ENCODE peak calls at places on chromosomes 5 and 9, in seven cellular contexts. O, P, N, L, C, W and F are unnamed samples.

GRCh38 chr5:163889369-163889768 is 383.9 kb downstream of the MAT2B start:
- DNase-seq in O (no peak), P (no peak), N (no peak), L (no peak), C (peak; percentile 93), W (no peak), F (no peak)

GRCh38 chr9:137715321-137715720 is 96.5 kb downstream of the EHMT1 start:
- DNase-seq in O (no peak), P (no peak), N (no peak), L (no peak), C (no peak), W (peak; percentile 46), F (no peak)

GRCh38 chr9:132946624-132947295 is 2.3 kb upstream of the TSC1 start:
- DNase-seq in O (no peak), P (peak; percentile 68), N (no peak), L (peak; percentile 72), C (peak; percentile 19), W (no peak), F (no peak)

GRCh38 chr5:76337949-76338589 is 65.0 kb upstream of the IQGAP2 start:
- DNase-seq in O (peak; percentile 25), P (peak; percentile 74), N (no peak), L (peak; percentile 55), C (peak; percentile 38), W (peak; percentile 53), F (peak; percentile 25)

GRCh38 chr5:54917323-54917722 is 68.1 kb downstream of the ESM1 start:
- DNase-seq in O (no peak), P (no peak), N (no peak), L (no peak), C (no peak), W (no peak), F (no peak)

GRCh38 chr5:367358-368130 is 46.0 kb downstream of the AHRR start:
- DNase-seq in O (no peak), P (no peak), N (no peak), L (no peak), C (no peak), W (no peak), F (no peak)

GRCh38 chr9:12699529-12699928 is 6.3 kb downstream of the TYRP1 start:
- DNase-seq in O (no peak), P (no peak), N (no peak), L (peak; percentile 8), C (peak; percentile 52), W (no peak), F (no peak)

GRCh38 chr5:153987310-153987709 is 51.4 kb downstream of the FAM114A2 start:
- DNase-seq in O (no peak), P (no peak), N (no peak), L (no peak), C (no peak), W (no peak), F (no peak)

GRCh38 chr5:179130101-179130681 is 70.0 kb downstream of the ZNF354C start:
- DNase-seq in O (no peak), P (no peak), N (no peak), L (no peak), C (no peak), W (no peak), F (no peak)

GRCh38 chr5:181190711-181191525 is 14.1 kb downstream of the TRIM7 start:
- DNase-seq in O (no peak), P (no peak), N (no peak), L (peak; percentile 42), C (peak; percentile 78), W (no peak), F (peak; percentile 68)

GRCh38 chr5:97100486-97100885 is 41.9 kb downstream of the LIX1 start:
- DNase-seq in O (no peak), P (no peak), N (no peak), L (no peak), C (peak; percentile 32), W (no peak), F (no peak)

GRCh38 chr5:56328753-56329560 is 95.8 kb upstream of the ANKRD55 start:
- DNase-seq in O (peak; percentile 36), P (peak; percentile 2), N (no peak), L (peak; percentile 46), C (peak; percentile 50), W (no peak), F (peak; percentile 63)

GRCh38 chr5:57581222-57581621 is 98.6 kb upstream of the ACTBL2 start:
- DNase-seq in O (no peak), P (no peak), N (no peak), L (no peak), C (no peak), W (no peak), F (no peak)

GRCh38 chr5:73796164-73797141 is 170.5 kb downstream of the ARHGEF28 start:
- DNase-seq in O (no peak), P (no peak), N (no peak), L (peak; percentile 70), C (peak; percentile 82), W (no peak), F (peak; percentile 39)

GRCh38 chr9:4228606-4229005 is 71.3 kb downstream of the GLIS3 start:
- DNase-seq in O (no peak), P (no peak), N (no peak), L (peak; percentile 45), C (peak; percentile 71), W (no peak), F (no peak)

GRCh38 chr9:126658964-126659555 is 45.3 kb downstream of the LMX1B start:
- DNase-seq in O (no peak), P (no peak), N (no peak), L (no peak), C (no peak), W (no peak), F (no peak)

GRCh38 chr5:146890073-146890472 is 11.5 kb upstream of the PPP2R2B start:
- DNase-seq in O (no peak), P (no peak), N (no peak), L (no peak), C (no peak), W (no peak), F (no peak)

GRCh38 chr5:1966461-1966860 is 83.7 kb upstream of the IRX4 start:
- DNase-seq in O (no peak), P (no peak), N (no peak), L (no peak), C (no peak), W (no peak), F (no peak)

GRCh38 chr9:107394264-107394663 is 95.3 kb downstream of the KLF4 start:
- DNase-seq in O (no peak), P (no peak), N (no peak), L (no peak), C (no peak), W (no peak), F (no peak)

GRCh38 chr9:138072161-138072842 is 194.7 kb downstream of the CACNA1B start:
- DNase-seq in O (no peak), P (no peak), N (no peak), L (no peak), C (no peak), W (no peak), F (no peak)

GRCh38 chr9:81829201-81829882 is 98.9 kb upstream of the SPATA31D4 start:
- DNase-seq in O (no peak), P (no peak), N (no peak), L (no peak), C (peak; percentile 39), W (no peak), F (no peak)

GRCh38 chr9:27162045-27162444 is 53.0 kb downstream of the TEK start:
- DNase-seq in O (no peak), P (no peak), N (no peak), L (no peak), C (peak; percentile 47), W (no peak), F (no peak)

GRCh38 chr5:59296317-59297264 is 596.9 kb downstream of the PDE4D start:
- DNase-seq in O (no peak), P (no peak), N (no peak), L (peak; percentile 69), C (peak; percentile 42), W (no peak), F (no peak)

GRCh38 chr5:159704160-159704559 is 212.1 kb upstream of the ADRA1B start:
- DNase-seq in O (no peak), P (no peak), N (no peak), L (no peak), C (peak; percentile 49), W (no peak), F (no peak)

GRCh38 chr5:1759378-1759970 is 40.2 kb downstream of the MRPL36 start:
- DNase-seq in O (no peak), P (no peak), N (no peak), L (no peak), C (no peak), W (no peak), F (peak; percentile 4)

GRCh38 chr5:109682383-109682782 is 7.3 kb upstream of the MAN2A1 start:
- DNase-seq in O (no peak), P (no peak), N (no peak), L (no peak), C (peak; percentile 27), W (no peak), F (no peak)

GRCh38 chr5:25090818-25091217 is 446.0 kb upstream of the CDH10 start:
- DNase-seq in O (no peak), P (no peak), N (no peak), L (no peak), C (no peak), W (no peak), F (no peak)

GRCh38 chr5:109866051-109866450 is 176.3 kb downstream of the MAN2A1 start:
- DNase-seq in O (no peak), P (no peak), N (no peak), L (no peak), C (peak; percentile 29), W (no peak), F (no peak)

GRCh38 chr5:83848928-83849327 is 128.3 kb upstream of the HAPLN1 start:
- DNase-seq in O (no peak), P (no peak), N (no peak), L (no peak), C (no peak), W (no peak), F (no peak)

GRCh38 chr9:93040409-93040808 is 18.1 kb upstream of the SUSD3 start:
- DNase-seq in O (no peak), P (no peak), N (no peak), L (no peak), C (no peak), W (no peak), F (no peak)